ENCODE peak calls at places on chromosomes 12 and 14, in five cellular contexts. B is stimulated activated CD8-positive, alpha-beta memory T cell treated with anti-CD3 and anti-CD28 coated beads, Interleukin-12 subunit alpha, Interleukin-12 subunit beta, amount 100 ng/mL, for 1 hour; E is T-cell; N is GM12892; V is HEK293T. M is an unnamed sample.

GRCh38 chr12:3259976-3260375 is 182.8 kb downstream of the TSPAN9 start:
- DNase-seq in B (no peak), E (no peak), N (no peak), V (no peak), M (no peak)

GRCh38 chr14:66944872-66945271 is 244.4 kb upstream of the GARIN2 start:
- DNase-seq in B (no peak), E (no peak), N (no peak), V (no peak), M (no peak)

GRCh38 chr12:63164911-63165310 is 13.9 kb upstream of the AVPR1A start:
- DNase-seq in B (no peak), E (no peak), N (no peak), V (no peak), M (no peak)

GRCh38 chr14:37197421-37198272 is at the start of gene MIPOL1:
- DNase-seq in B (no peak), E (no peak), N (no peak), V (peak; percentile 85), M (no peak)

GRCh38 chr14:28704153-28704552 is 62.4 kb upstream of the FOXG1 start:
- DNase-seq in B (no peak), E (no peak), N (no peak), V (no peak), M (no peak)

GRCh38 chr12:104462931-104463339 is 6.2 kb downstream of the CHST11 start:
- DNase-seq in B (no peak), E (peak; percentile 74), N (peak; percentile 23), V (no peak), M (no peak)

GRCh38 chr12:122944588-122944987 is 21.7 kb downstream of the ABCB9 start:
- DNase-seq in B (no peak), E (no peak), N (no peak), V (no peak), M (no peak)

GRCh38 chr14:77458249-77458950 is 507 bp downstream of the AHSA1 start:
- DNase-seq in B (peak; percentile 4), E (peak; percentile 21), N (no peak), V (peak; percentile 26), M (peak; percentile 57)

GRCh38 chr12:79452906-79453305 is 237.9 kb downstream of the PAWR start:
- DNase-seq in B (no peak), E (no peak), N (no peak), V (no peak), M (no peak)

GRCh38 chr12:89856431-89856830 is 147.8 kb upstream of the ATP2B1 start:
- DNase-seq in B (no peak), E (no peak), N (no peak), V (no peak), M (no peak)

GRCh38 chr12:107125833-107126232 is 32.5 kb upstream of the CRY1 start:
- DNase-seq in B (no peak), E (no peak), N (no peak), V (no peak), M (no peak)

GRCh38 chr14:23640524-23641141 is 4.5 kb downstream of the DHRS2 start:
- DNase-seq in B (no peak), E (no peak), N (no peak), V (peak; percentile 42), M (no peak)

GRCh38 chr14:37399517-37399916 is 195.5 kb downstream of the FOXA1 start:
- DNase-seq in B (no peak), E (no peak), N (no peak), V (no peak), M (no peak)